ENCODE peak calls at places on chromosomes 4 and X, in six cellular contexts. Y, U, C, T, Q and W are unnamed samples.

GRCh38 chrX:23403849-23404248 is 69.2 kb downstream of the PTCHD1 start:
- DNase-seq in Y (no peak), U (no peak), C (no peak), T (no peak), Q (no peak), W (no peak)

GRCh38 chr4:8709729-8710360 is 117.3 kb downstream of the CPZ start:
- DNase-seq in Y (no peak), U (no peak), C (no peak), T (no peak), Q (no peak), W (peak)

GRCh38 chrX:140710710-140711109 is 1.2 kb downstream of the LINC00632 start:
- DNase-seq in Y (no peak), U (no peak), C (no peak), T (peak), Q (peak), W (no peak)

GRCh38 chr4:46886711-46887110 is 22.3 kb downstream of the COX7B2 start:
- DNase-seq in Y (no peak), U (no peak), C (no peak), T (peak), Q (no peak), W (no peak)

GRCh38 chr4:152189451-152190179 is 346.3 kb downstream of the FBXW7 start:
- DNase-seq in Y (no peak), U (no peak), C (no peak), T (no peak), Q (no peak), W (no peak)

GRCh38 chr4:8707045-8707781 is 114.6 kb downstream of the CPZ start:
- DNase-seq in Y (no peak), U (no peak), C (no peak), T (no peak), Q (no peak), W (peak)

GRCh38 chrX:136711147-136711546 is 63.2 kb downstream of the CD40LG start:
- DNase-seq in Y (no peak), U (no peak), C (no peak), T (peak), Q (no peak), W (no peak)

GRCh38 chrX:12955882-12956703 is 18.8 kb upstream of the TMSB4X start:
- DNase-seq in Y (no peak), U (no peak), C (peak), T (peak), Q (no peak), W (peak)

GRCh38 chr4:7241587-7242125 is 49.3 kb downstream of the SORCS2 start:
- DNase-seq in Y (no peak), U (no peak), C (no peak), T (no peak), Q (no peak), W (no peak)